ENCODE peak calls at places on chromosomes 5 and 9, in six cellular contexts. O is HAP-1, U is tibial artery, B is right lobe of liver, F is Panc1, E is aorta. Z is an unnamed sample.

GRCh38 chr9:21810388-21810787 is 8.0 kb downstream of the MTAP start:
- DNase-seq in O (no peak), U (no peak), B (no peak), F (no peak), E (no peak), Z (no peak)

GRCh38 chr5:1750469-1750868 is 49.2 kb downstream of the MRPL36 start:
- DNase-seq in O (no peak), U (peak; percentile 37), B (peak; percentile 10), F (no peak), E (peak; percentile 29), Z (no peak)

GRCh38 chr5:107104040-107104773 is 566.5 kb downstream of the EFNA5 start:
- DNase-seq in O (no peak), U (no peak), B (no peak), F (no peak), E (no peak), Z (no peak)

GRCh38 chr9:78782234-78782633 is 485.3 kb downstream of the PSAT1 start:
- DNase-seq in O (no peak), U (no peak), B (no peak), F (no peak), E (no peak), Z (no peak)

GRCh38 chr9:110142868-110143866 is 64.8 kb downstream of the C9orf152 start:
- DNase-seq in O (no peak), U (no peak), B (no peak), F (no peak), E (no peak), Z (peak; percentile 89)

GRCh38 chr9:36739538-36740116 is 166.9 kb downstream of the MELK start:
- DNase-seq in O (no peak), U (no peak), B (no peak), F (no peak), E (no peak), Z (no peak)

GRCh38 chr5:175696139-175696854 is 38.4 kb downstream of the HRH2 start:
- DNase-seq in O (peak; percentile 63), U (peak; percentile 85), B (peak; percentile 72), F (no peak), E (peak; percentile 94), Z (no peak)

GRCh38 chr9:134212809-134213507 is 48.6 kb upstream of the RNU6ATAC start:
- DNase-seq in O (no peak), U (no peak), B (peak; percentile 1), F (no peak), E (no peak), Z (no peak)

GRCh38 chr5:176787676-176788075 is 22.7 kb upstream of the UNC5A start:
- DNase-seq in O (no peak), U (no peak), B (no peak), F (no peak), E (no peak), Z (no peak)

GRCh38 chr5:862367-863243 is 11.8 kb upstream of the ZDHHC11 start:
- DNase-seq in O (no peak), U (no peak), B (no peak), F (no peak), E (no peak), Z (no peak)

GRCh38 chr5:74500037-74500917 is 140.3 kb downstream of the ENC1 start:
- DNase-seq in O (no peak), U (no peak), B (no peak), F (no peak), E (no peak), Z (no peak)

GRCh38 chr5:172648755-172649154 is 7.7 kb downstream of the NEURL1B start:
- DNase-seq in O (no peak), U (peak; percentile 62), B (no peak), F (no peak), E (peak; percentile 18), Z (no peak)

GRCh38 chr9:35716236-35716635 is 15.8 kb downstream of the TLN1 start:
- DNase-seq in O (no peak), U (no peak), B (no peak), F (no peak), E (peak; percentile 45), Z (no peak)

GRCh38 chr5:88831856-88832255 is 51.1 kb downstream of the MEF2C start:
- DNase-seq in O (no peak), U (no peak), B (no peak), F (no peak), E (no peak), Z (no peak)
- H3K4me1 ChIP-seq in O (peaks cover 8% of the 10 kb centered on the region), U (no peaks in the 10 kb centered on the region), B (no peaks in the 10 kb centered on the region), F (peaks cover 32% of the 10 kb centered on the region), E (peaks cover 9% of the 10 kb centered on the region), Z (peaks cover 47% of the 10 kb centered on the region)

GRCh38 chr5:124461110-124461509 is 285.3 kb downstream of the ZNF608 start:
- DNase-seq in O (no peak), U (no peak), B (no peak), F (no peak), E (no peak), Z (no peak)

GRCh38 chr5:124460666-124461065 is 285.8 kb downstream of the ZNF608 start:
- DNase-seq in O (no peak), U (no peak), B (no peak), F (no peak), E (no peak), Z (no peak)

GRCh38 chr5:124460000-124460399 is 286.4 kb downstream of the ZNF608 start:
- DNase-seq in O (no peak), U (no peak), B (no peak), F (no peak), E (no peak), Z (no peak)

GRCh38 chr5:124461857-124462423 is 284.5 kb downstream of the ZNF608 start:
- DNase-seq in O (peak; percentile 19), U (no peak), B (no peak), F (no peak), E (no peak), Z (no peak)

DNA sequence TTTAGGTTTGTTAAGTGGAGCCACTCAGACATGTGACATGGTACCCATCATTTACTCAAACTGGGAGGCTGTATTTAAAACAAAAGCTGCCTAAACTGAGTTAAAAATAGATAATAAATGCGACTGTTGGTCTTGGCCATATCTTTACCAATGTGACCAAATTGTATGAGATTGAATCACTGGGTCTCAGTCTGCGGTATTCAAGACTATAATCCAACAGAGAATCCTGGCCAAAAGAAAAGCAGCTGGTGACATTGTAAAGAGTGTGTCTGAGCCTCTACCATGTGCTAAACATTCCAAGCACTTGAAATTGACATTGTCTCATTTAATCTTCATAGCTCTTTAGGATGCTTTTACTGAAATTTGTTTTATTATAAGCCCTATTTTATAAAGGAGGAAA is 282.6 kb downstream of the ZNF608 start:
- DNase-seq in O (no peak), U (no peak), B (no peak), F (no peak), E (no peak), Z (no peak)
- H3K4me1 ChIP-seq in O (peaks cover 9% of the 10 kb centered on the region), U (no peaks in the 10 kb centered on the region), B (no peaks in the 10 kb centered on the region), F (no peaks in the 10 kb centered on the region), E (peaks cover 5% of the 10 kb centered on the region), Z (peaks cover 9% of the 10 kb centered on the region)

GRCh38 chr9:129998491-129999122 is 44.4 kb downstream of the FNBP1 start:
- DNase-seq in O (peak; percentile 85), U (no peak), B (no peak), F (no peak), E (no peak), Z (no peak)

GRCh38 chr9:130003943-130004552 is 38.9 kb downstream of the FNBP1 start:
- DNase-seq in O (no peak), U (no peak), B (no peak), F (no peak), E (no peak), Z (no peak)

GRCh38 chr9:129999123-129999510 is 43.9 kb downstream of the FNBP1 start:
- DNase-seq in O (no peak), U (no peak), B (no peak), F (no peak), E (no peak), Z (no peak)

GRCh38 chr9:130001185-130001584 is 41.8 kb downstream of the FNBP1 start:
- DNase-seq in O (no peak), U (no peak), B (no peak), F (no peak), E (no peak), Z (no peak)

DNA sequence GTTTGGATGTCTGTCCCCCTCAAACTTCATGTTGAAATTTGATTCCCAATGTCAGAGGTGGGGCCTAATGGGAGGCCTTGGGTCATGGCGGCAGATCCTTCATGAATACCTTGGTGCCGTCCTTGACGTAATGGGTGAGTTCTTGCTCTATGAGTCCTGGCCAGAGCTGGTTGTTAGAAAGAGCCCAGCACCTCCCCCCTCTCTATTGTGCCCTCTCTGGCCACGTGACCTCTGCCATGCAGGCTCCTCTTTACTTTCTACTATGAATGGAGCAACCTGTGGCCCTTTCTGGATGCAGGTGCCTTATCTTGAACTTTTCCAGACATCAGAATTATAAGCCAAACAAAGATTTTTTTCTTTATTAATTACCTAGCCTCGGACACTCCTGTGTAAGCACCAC is 40.7 kb downstream of the FNBP1 start:
- DNase-seq in O (no peak), U (no peak), B (no peak), F (no peak), E (no peak), Z (no peak)
- H3K4me1 ChIP-seq in O (peaks cover 4% of the 10 kb centered on the region), U (no peaks in the 10 kb centered on the region), B (no peaks in the 10 kb centered on the region), F (peaks cover 5% of the 10 kb centered on the region), E (no peaks in the 10 kb centered on the region), Z (no peaks in the 10 kb centered on the region)

GRCh38 chr9:565528-565927 is 276.0 kb upstream of the DMRT1 start:
- DNase-seq in O (no peak), U (no peak), B (no peak), F (no peak), E (no peak), Z (no peak)
- H3K4me1 ChIP-seq in O (peaks cover 7% of the 10 kb centered on the region), U (no peaks in the 10 kb centered on the region), B (no peaks in the 10 kb centered on the region), F (peaks cover 3% of the 10 kb centered on the region), E (no peaks in the 10 kb centered on the region), Z (peaks cover 14% of the 10 kb centered on the region)

GRCh38 chr9:87792831-87793288 is 66.9 kb downstream of the CTSL start:
- DNase-seq in O (no peak), U (peak; percentile 89), B (peak; percentile 67), F (no peak), E (peak; percentile 89), Z (peak; percentile 77)

GRCh38 chr9:87795178-87795577 is 69.3 kb downstream of the CTSL start:
- DNase-seq in O (no peak), U (no peak), B (no peak), F (no peak), E (no peak), Z (no peak)

GRCh38 chr9:87798276-87798833 is 72.4 kb downstream of the CTSL start:
- DNase-seq in O (peak; percentile 16), U (no peak), B (no peak), F (no peak), E (no peak), Z (no peak)

GRCh38 chr9:87796232-87796631 is 70.3 kb downstream of the CTSL start:
- DNase-seq in O (no peak), U (no peak), B (no peak), F (no peak), E (no peak), Z (no peak)

GRCh38 chr9:87793292-87793691 is 67.4 kb downstream of the CTSL start:
- DNase-seq in O (no peak), U (no peak), B (peak; percentile 37), F (no peak), E (no peak), Z (no peak)
- H3K4me1 ChIP-seq in O (peaks cover 2% of the 10 kb centered on the region), U (no peaks in the 10 kb centered on the region), B (no peaks in the 10 kb centered on the region), F (no peaks in the 10 kb centered on the region), E (no peaks in the 10 kb centered on the region), Z (peaks cover 6% of the 10 kb centered on the region)

GRCh38 chr5:68264024-68264956 is 48.7 kb downstream of the PIK3R1 start:
- DNase-seq in O (no peak), U (no peak), B (peak; percentile 66), F (no peak), E (no peak), Z (no peak)
- H3K4me1 ChIP-seq in O (no peaks in the 10 kb centered on the region), U (no peaks in the 10 kb centered on the region), B (no peaks in the 10 kb centered on the region), F (peaks cover 2% of the 10 kb centered on the region), E (peaks cover 17% of the 10 kb centered on the region), Z (no peaks in the 10 kb centered on the region)

GRCh38 chr5:173902743-173903142 is 14.6 kb downstream of the CPEB4 start:
- DNase-seq in O (no peak), U (no peak), B (no peak), F (no peak), E (no peak), Z (peak; percentile 6)
- H3K4me1 ChIP-seq in O (peaks cover 4% of the 10 kb centered on the region), U (no peaks in the 10 kb centered on the region), B (peaks cover 3% of the 10 kb centered on the region), F (peaks cover 3% of the 10 kb centered on the region), E (peaks cover 7% of the 10 kb centered on the region), Z (peaks cover 78% of the 10 kb centered on the region)